ENCODE peak calls at places on chromosomes 16 and 17, in eight cellular contexts. One of them, this sample, is unnamed.

GRCh38 chr17:4605826-4606225 is 21.5 kb downstream of the SMTNL2 start:
- DNase-seq in fibroblast of mammary gland: peak
- DNase-seq in NCI-H1436: no peak
- DNase-seq in MCF 10A: no peak
- DNase-seq in AG04450: no peak
- DNase-seq in stimulated activated naive CD4-positive, alpha-beta T cell: no peak
- DNase-seq in cardiac fibroblast: peak
- DNase-seq in OCI-LY7: no peak
- DNase-seq in this sample: peak

GRCh38 chr17:80264048-80264792 is 3.6 kb downstream of the RNF213 start:
- DNase-seq in NCI-H1436: no peak
- DNase-seq in cardiac fibroblast: no peak
- DNase-seq in MCF 10A: no peak
- DNase-seq in stimulated activated naive CD4-positive, alpha-beta T cell: peak
- DNase-seq in OCI-LY7: peak
- DNase-seq in fibroblast of mammary gland: no peak
- DNase-seq in AG04450: no peak
- DNase-seq in this sample: no peak

GRCh38 chr16:7055443-7055842 is 277.2 kb upstream of the RBFOX1 start:
- DNase-seq in cardiac fibroblast: no peak
- DNase-seq in MCF 10A: no peak
- DNase-seq in stimulated activated naive CD4-positive, alpha-beta T cell: no peak
- DNase-seq in fibroblast of mammary gland: no peak
- DNase-seq in OCI-LY7: no peak
- DNase-seq in AG04450: no peak
- DNase-seq in NCI-H1436: no peak
- DNase-seq in this sample: no peak

GRCh38 chr16:4200000-4200780 is 41.7 kb downstream of the SRL start:
- DNase-seq in MCF 10A: peak
- DNase-seq in AG04450: peak
- DNase-seq in cardiac fibroblast: peak
- DNase-seq in stimulated activated naive CD4-positive, alpha-beta T cell: no peak
- DNase-seq in fibroblast of mammary gland: peak
- DNase-seq in NCI-H1436: peak
- DNase-seq in OCI-LY7: peak
- DNase-seq in this sample: peak

GRCh38 chr17:21081967-21082366 is 39.2 kb upstream of the USP22 start:
- DNase-seq in AG04450: no peak
- DNase-seq in cardiac fibroblast: no peak
- DNase-seq in MCF 10A: peak
- DNase-seq in OCI-LY7: no peak
- DNase-seq in stimulated activated naive CD4-positive, alpha-beta T cell: no peak
- DNase-seq in fibroblast of mammary gland: no peak
- DNase-seq in NCI-H1436: no peak
- DNase-seq in this sample: no peak

GRCh38 chr17:7956208-7956965 is 24.4 kb downstream of the CNTROB start:
- DNase-seq in stimulated activated naive CD4-positive, alpha-beta T cell: no peak
- DNase-seq in OCI-LY7: no peak
- DNase-seq in cardiac fibroblast: peak
- DNase-seq in fibroblast of mammary gland: peak
- DNase-seq in NCI-H1436: no peak
- DNase-seq in AG04450: no peak
- DNase-seq in MCF 10A: no peak
- DNase-seq in this sample: peak

GRCh38 chr16:24002619-24003018 is 166.8 kb downstream of the PRKCB start:
- DNase-seq in cardiac fibroblast: no peak
- DNase-seq in fibroblast of mammary gland: no peak
- DNase-seq in stimulated activated naive CD4-positive, alpha-beta T cell: no peak
- DNase-seq in AG04450: no peak
- DNase-seq in NCI-H1436: no peak
- DNase-seq in OCI-LY7: no peak
- DNase-seq in MCF 10A: no peak
- DNase-seq in this sample: no peak

GRCh38 chr17:40253565-40253964 is 34.1 kb upstream of the CDC6 start:
- DNase-seq in cardiac fibroblast: no peak
- DNase-seq in stimulated activated naive CD4-positive, alpha-beta T cell: no peak
- DNase-seq in fibroblast of mammary gland: no peak
- DNase-seq in NCI-H1436: no peak
- DNase-seq in OCI-LY7: no peak
- DNase-seq in MCF 10A: no peak
- DNase-seq in AG04450: no peak
- DNase-seq in this sample: no peak

GRCh38 chr16:3187798-3188674 is at the start of gene OR1F1:
- DNase-seq in NCI-H1436: peak
- DNase-seq in cardiac fibroblast: peak
- DNase-seq in fibroblast of mammary gland: peak
- DNase-seq in MCF 10A: peak
- DNase-seq in stimulated activated naive CD4-positive, alpha-beta T cell: peak
- DNase-seq in OCI-LY7: no peak
- DNase-seq in AG04450: no peak
- DNase-seq in this sample: peak

GRCh38 chr17:44610871-44611270 is 45.4 kb upstream of the MEIOC start:
- DNase-seq in fibroblast of mammary gland: peak
- DNase-seq in OCI-LY7: no peak
- DNase-seq in MCF 10A: peak
- DNase-seq in cardiac fibroblast: peak
- DNase-seq in NCI-H1436: no peak
- DNase-seq in AG04450: no peak
- DNase-seq in stimulated activated naive CD4-positive, alpha-beta T cell: no peak
- DNase-seq in this sample: peak

GRCh38 chr17:49730078-49730786 is 22.5 kb upstream of the SLC35B1 start:
- DNase-seq in MCF 10A: no peak
- DNase-seq in stimulated activated naive CD4-positive, alpha-beta T cell: no peak
- DNase-seq in cardiac fibroblast: peak
- DNase-seq in AG04450: peak
- DNase-seq in OCI-LY7: no peak
- DNase-seq in fibroblast of mammary gland: peak
- DNase-seq in NCI-H1436: no peak
- DNase-seq in this sample: peak

GRCh38 chr17:56029980-56030624 is 123.2 kb upstream of the ANKFN1 start:
- DNase-seq in fibroblast of mammary gland: no peak
- DNase-seq in NCI-H1436: no peak
- DNase-seq in MCF 10A: no peak
- DNase-seq in cardiac fibroblast: no peak
- DNase-seq in stimulated activated naive CD4-positive, alpha-beta T cell: no peak
- DNase-seq in OCI-LY7: no peak
- DNase-seq in AG04450: no peak
- DNase-seq in this sample: no peak

GRCh38 chr16:87791295-87792204 is 25.8 kb upstream of the KLHDC4 start:
- DNase-seq in cardiac fibroblast: no peak
- DNase-seq in MCF 10A: no peak
- DNase-seq in stimulated activated naive CD4-positive, alpha-beta T cell: no peak
- DNase-seq in fibroblast of mammary gland: no peak
- DNase-seq in OCI-LY7: no peak
- DNase-seq in NCI-H1436: no peak
- DNase-seq in AG04450: no peak
- DNase-seq in this sample: no peak

GRCh38 chr17:7380321-7380720 is 568 bp upstream of the TNK1 start:
- DNase-seq in NCI-H1436: no peak
- DNase-seq in OCI-LY7: no peak
- DNase-seq in stimulated activated naive CD4-positive, alpha-beta T cell: no peak
- DNase-seq in cardiac fibroblast: no peak
- DNase-seq in AG04450: no peak
- DNase-seq in fibroblast of mammary gland: no peak
- DNase-seq in MCF 10A: peak
- DNase-seq in this sample: peak

GRCh38 chr17:32503251-32504165 is 16.7 kb downstream of the CDK5R1 start:
- DNase-seq in MCF 10A: peak
- DNase-seq in cardiac fibroblast: peak
- DNase-seq in AG04450: no peak
- DNase-seq in stimulated activated naive CD4-positive, alpha-beta T cell: peak
- DNase-seq in OCI-LY7: peak
- DNase-seq in fibroblast of mammary gland: no peak
- DNase-seq in NCI-H1436: no peak
- DNase-seq in this sample: peak

GRCh38 chr16:6016530-6017184 is 919.1 kb upstream of the EEF2KMT start:
- DNase-seq in NCI-H1436: no peak
- DNase-seq in cardiac fibroblast: peak
- DNase-seq in AG04450: no peak
- DNase-seq in OCI-LY7: peak
- DNase-seq in MCF 10A: no peak
- DNase-seq in stimulated activated naive CD4-positive, alpha-beta T cell: no peak
- DNase-seq in fibroblast of mammary gland: peak
- DNase-seq in this sample: peak